ENCODE peak calls at places on chromosomes 7 and 10, in five cellular contexts. One of them, this sample, is unnamed.

GRCh38 chr10:14595526-14596182 is 179.0 kb downstream of the FAM107B start:
- DNase-seq in fibroblast of mammary gland: no peak
- DNase-seq in cardiac fibroblast: no peak
- DNase-seq in HT1080: no peak
- DNase-seq in GM19239: no peak
- DNase-seq in this sample: no peak

GRCh38 chr7:95899919-95900513 is 127.7 kb downstream of the DYNC1I1 start:
- DNase-seq in fibroblast of mammary gland: no peak
- DNase-seq in cardiac fibroblast: no peak
- DNase-seq in HT1080: no peak
- DNase-seq in GM19239: no peak
- DNase-seq in this sample: no peak

GRCh38 chr7:43954524-43955228 is 28.4 kb downstream of the UBE2D4 start:
- DNase-seq in fibroblast of mammary gland: peak
- DNase-seq in cardiac fibroblast: peak
- DNase-seq in HT1080: peak
- DNase-seq in GM19239: peak
- DNase-seq in this sample: peak

GRCh38 chr10:64379898-64380297 is 858.7 kb downstream of the REEP3 start:
- DNase-seq in fibroblast of mammary gland: no peak
- DNase-seq in cardiac fibroblast: no peak
- DNase-seq in HT1080: no peak
- DNase-seq in GM19239: no peak
- DNase-seq in this sample: peak

GRCh38 chr10:60817135-60817805 is 39.0 kb downstream of the CDK1 start:
- DNase-seq in fibroblast of mammary gland: peak
- DNase-seq in cardiac fibroblast: peak
- DNase-seq in HT1080: no peak
- DNase-seq in GM19239: no peak
- DNase-seq in this sample: peak

GRCh38 chr10:28250782-28251181 is 52.1 kb downstream of the MPP7 start:
- DNase-seq in fibroblast of mammary gland: peak
- DNase-seq in cardiac fibroblast: peak
- DNase-seq in HT1080: peak
- DNase-seq in GM19239: no peak
- DNase-seq in this sample: no peak

GRCh38 chr7:144404911-144405310 is 1.4 kb upstream of the NOBOX start:
- DNase-seq in fibroblast of mammary gland: no peak
- DNase-seq in cardiac fibroblast: no peak
- DNase-seq in HT1080: no peak
- DNase-seq in GM19239: no peak
- DNase-seq in this sample: no peak

GRCh38 chr7:66921918-66922486 is 977 bp downstream of the TMEM248 start:
- DNase-seq in fibroblast of mammary gland: no peak
- DNase-seq in cardiac fibroblast: no peak
- DNase-seq in HT1080: peak
- DNase-seq in GM19239: no peak
- DNase-seq in this sample: no peak

GRCh38 chr10:75261813-75262725 is 26.3 kb upstream of the COMTD1 start:
- DNase-seq in fibroblast of mammary gland: peak
- DNase-seq in cardiac fibroblast: no peak
- DNase-seq in HT1080: no peak
- DNase-seq in GM19239: no peak
- DNase-seq in this sample: peak

GRCh38 chr7:157471259-157472125 is 134.7 kb downstream of the DNAJB6 start:
- DNase-seq in fibroblast of mammary gland: no peak
- DNase-seq in cardiac fibroblast: no peak
- DNase-seq in HT1080: no peak
- DNase-seq in GM19239: no peak
- DNase-seq in this sample: no peak

GRCh38 chr7:150715293-150715692 is 1.1 kb upstream of the GIMAP1 start:
- DNase-seq in fibroblast of mammary gland: no peak
- DNase-seq in cardiac fibroblast: no peak
- DNase-seq in HT1080: no peak
- DNase-seq in GM19239: no peak
- DNase-seq in this sample: no peak